ENCODE peak calls at places on chromosomes 1 and 21, in four cellular contexts. D is AG04450; G is fibroblast of mammary gland; W is naive thymus-derived CD4-positive, alpha-beta T cell. F is an unnamed sample.

GRCh38 chr1:116751626-116752025 is 2.6 kb upstream of the CD2 start:
- DNase-seq in W (no peak), D (no peak), G (no peak), F (no peak)

GRCh38 chr1:239016337-239016736 is 370.0 kb upstream of the CHRM3 start:
- DNase-seq in D (no peak), W (no peak), G (no peak), F (no peak)

GRCh38 chr1:202306535-202307345 is 35.0 kb downstream of the UBE2T start:
- DNase-seq in D (no peak), W (no peak), G (no peak), F (no peak)

GRCh38 chr1:239976130-239976968 is 115.3 kb upstream of the FMN2 start:
- DNase-seq in D (peak; percentile 13), G (peak; percentile 67), W (no peak), F (peak; percentile 45)

GRCh38 chr21:30146558-30147282 is 19.9 kb downstream of the CLDN17 start:
- DNase-seq in G (no peak), W (no peak), D (no peak), F (peak; percentile 93)

GRCh38 chr21:14531927-14532326 is 14.2 kb downstream of the SAMSN1 start:
- DNase-seq in D (no peak), W (no peak), G (no peak), F (no peak)

GRCh38 chr1:98677288-98677687 is 15.8 kb downstream of the SNX7 start:
- DNase-seq in G (peak; percentile 94), W (no peak), D (peak; percentile 52), F (peak; percentile 97)

GRCh38 chr1:70779571-70779970 is 268.0 kb downstream of the PTGER3 start:
- DNase-seq in W (no peak), D (no peak), G (peak; percentile 94), F (no peak)

GRCh38 chr1:41241748-41242644 is at the start of gene SCMH1:
- DNase-seq in W (peak; percentile 52), G (peak; percentile 12), D (no peak), F (no peak)

GRCh38 chr1:247386695-247387094 is 29.3 kb upstream of the NLRP3 start:
- DNase-seq in D (peak; percentile 36), G (peak; percentile 68), W (no peak), F (peak; percentile 60)

GRCh38 chr1:235721982-235722381 is 72.4 kb upstream of the GNG4 start:
- DNase-seq in D (no peak), W (no peak), G (no peak), F (no peak)

GRCh38 chr1:46991083-46991923 is 32.2 kb upstream of the CYP4X1 start:
- DNase-seq in G (peak; percentile 0), D (no peak), W (no peak), F (peak; percentile 38)

GRCh38 chr1:44049839-44050238 is 18.6 kb upstream of the SLC6A9 start:
- DNase-seq in W (no peak), G (peak; percentile 96), D (peak; percentile 82), F (peak; percentile 91)

GRCh38 chr1:192872010-192872409 is 63.2 kb downstream of the RGS2 start:
- DNase-seq in W (no peak), G (no peak), D (no peak), F (no peak)

GRCh38 chr1:7589774-7590425 is 181.2 kb upstream of the VAMP3 start:
- DNase-seq in D (no peak), W (no peak), G (no peak), F (no peak)

GRCh38 chr1:7587108-7587507 is 184.0 kb upstream of the VAMP3 start:
- DNase-seq in W (no peak), G (no peak), D (no peak), F (no peak)

GRCh38 chr1:215055281-215055935 is 27.1 kb upstream of the KCNK2 start:
- DNase-seq in D (no peak), G (peak; percentile 23), W (no peak), F (peak; percentile 20)

GRCh38 chr1:214859647-214860046 is 222.9 kb upstream of the KCNK2 start:
- DNase-seq in W (no peak), D (no peak), G (no peak), F (no peak)

GRCh38 chr1:168079761-168080160 is 57.0 kb downstream of the GPR161 start:
- DNase-seq in D (no peak), W (no peak), G (peak; percentile 66), F (peak; percentile 59)

GRCh38 chr1:217713223-217713622 is 82.1 kb downstream of the SPATA17 start:
- DNase-seq in D (no peak), W (no peak), G (peak; percentile 29), F (peak; percentile 60)

GRCh38 chr1:185499986-185500626 is 183.1 kb upstream of the IVNS1ABP start:
- DNase-seq in G (peak; percentile 93), D (peak; percentile 74), W (no peak), F (peak; percentile 89)

GRCh38 chr1:236568285-236568894 is 35.9 kb downstream of the HEATR1 start:
- DNase-seq in W (no peak), G (no peak), D (no peak), F (peak; percentile 36)

GRCh38 chr1:235502601-235503332 is 1.5 kb downstream of the B3GALNT2 start:
- DNase-seq in G (peak; percentile 47), D (peak; percentile 27), W (no peak), F (peak; percentile 47)

GRCh38 chr1:8629241-8630091 is 188.0 kb downstream of the RERE start:
- DNase-seq in W (no peak), G (peak; percentile 45), D (peak; percentile 29), F (no peak)

GRCh38 chr1:2874207-2875165 is 73.0 kb upstream of the TTC34 start:
- DNase-seq in W (no peak), G (no peak), D (no peak), F (no peak)

GRCh38 chr1:24304763-24305162 is 14.4 kb upstream of the GRHL3 start:
- DNase-seq in W (no peak), G (no peak), D (no peak), F (no peak)

GRCh38 chr1:24311234-24311633 is 7.9 kb upstream of the GRHL3 start:
- DNase-seq in G (no peak), W (no peak), D (no peak), F (no peak)

GRCh38 chr1:24309762-24310485 is 9.2 kb upstream of the GRHL3 start:
- DNase-seq in G (peak; percentile 38), D (no peak), W (no peak), F (peak; percentile 95)

GRCh38 chr1:24311731-24312130 is 7.4 kb upstream of the GRHL3 start:
- DNase-seq in W (no peak), G (no peak), D (no peak), F (no peak)

DNA sequence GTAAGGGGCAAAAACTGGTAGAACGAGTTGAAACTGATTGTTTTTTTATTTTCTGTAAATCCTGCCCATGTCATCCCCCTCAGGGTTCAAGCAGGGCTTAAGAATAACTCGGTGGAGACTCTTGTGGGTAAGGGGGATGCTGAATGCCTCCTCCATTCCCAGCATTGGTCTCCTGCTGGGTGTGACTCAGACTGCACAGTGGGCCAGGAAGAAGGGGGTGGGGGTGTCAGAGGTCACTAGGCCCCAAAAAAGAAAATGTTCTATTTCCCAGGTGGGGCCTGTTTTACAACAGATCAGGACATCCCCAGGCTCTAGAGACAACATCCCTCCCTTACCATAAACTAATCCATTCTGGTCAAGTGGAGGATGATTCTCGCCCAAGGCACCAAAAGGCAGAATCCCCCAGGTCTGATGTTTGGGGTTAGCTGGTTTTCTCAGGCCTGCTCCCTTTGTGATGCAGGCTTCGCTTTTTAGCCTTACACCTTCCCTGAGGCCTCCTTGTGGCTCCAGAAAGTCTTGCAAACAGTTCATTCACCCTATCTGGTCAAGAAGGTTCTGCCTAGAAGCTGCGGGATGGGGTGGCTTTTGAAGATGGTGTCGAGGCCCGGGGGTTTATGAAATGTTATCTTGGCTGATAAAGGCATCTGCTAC is 10.7 kb upstream of the GRHL3 start:
- DNase-seq in G (peak; percentile 32), W (no peak), D (no peak), F (no peak)
- H3K4me3 ChIP-seq in G (no peak overlapping the region), W (no peak overlapping the region), D (no peak overlapping the region), F (no peak overlapping the region)

GRCh38 chr21:45356653-45357435 is 48.1 kb upstream of the COL18A1 start:
- DNase-seq in W (no peak), G (no peak), D (no peak), F (no peak)

GRCh38 chr21:45354970-45355369 is 50.0 kb upstream of the COL18A1 start:
- DNase-seq in D (no peak), W (no peak), G (no peak), F (no peak)

GRCh38 chr21:45357436-45358260 is 47.3 kb upstream of the COL18A1 start:
- DNase-seq in W (no peak), D (no peak), G (peak; percentile 49), F (no peak)

GRCh38 chr21:45355573-45355972 is 49.4 kb upstream of the COL18A1 start:
- DNase-seq in D (no peak), G (no peak), W (no peak), F (no peak)

DNA sequence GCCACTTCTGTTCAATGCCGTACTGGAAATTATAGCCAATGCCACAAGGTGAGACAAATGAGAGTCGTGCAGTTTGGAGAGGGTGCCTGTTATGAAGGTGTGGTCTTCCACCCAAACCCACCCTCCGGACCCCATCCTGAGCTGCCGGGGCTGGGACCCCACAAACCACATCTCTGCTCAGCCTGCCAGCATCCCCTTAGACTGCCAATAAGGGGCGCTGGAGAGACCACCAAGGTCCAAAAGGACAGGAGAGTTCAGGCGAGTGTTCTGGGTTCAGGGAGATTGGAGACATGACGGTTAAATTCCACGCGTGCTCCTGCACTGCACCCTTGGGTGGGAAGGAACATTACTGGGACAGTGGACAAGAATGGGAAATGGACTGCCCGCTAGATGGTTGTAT is 48.7 kb upstream of the COL18A1 start:
- DNase-seq in D (no peak), W (no peak), G (no peak), F (no peak)
- H3K4me3 ChIP-seq in D (no peak overlapping the region), W (no peak overlapping the region), G (no peak overlapping the region), F (no peak overlapping the region)

DNA sequence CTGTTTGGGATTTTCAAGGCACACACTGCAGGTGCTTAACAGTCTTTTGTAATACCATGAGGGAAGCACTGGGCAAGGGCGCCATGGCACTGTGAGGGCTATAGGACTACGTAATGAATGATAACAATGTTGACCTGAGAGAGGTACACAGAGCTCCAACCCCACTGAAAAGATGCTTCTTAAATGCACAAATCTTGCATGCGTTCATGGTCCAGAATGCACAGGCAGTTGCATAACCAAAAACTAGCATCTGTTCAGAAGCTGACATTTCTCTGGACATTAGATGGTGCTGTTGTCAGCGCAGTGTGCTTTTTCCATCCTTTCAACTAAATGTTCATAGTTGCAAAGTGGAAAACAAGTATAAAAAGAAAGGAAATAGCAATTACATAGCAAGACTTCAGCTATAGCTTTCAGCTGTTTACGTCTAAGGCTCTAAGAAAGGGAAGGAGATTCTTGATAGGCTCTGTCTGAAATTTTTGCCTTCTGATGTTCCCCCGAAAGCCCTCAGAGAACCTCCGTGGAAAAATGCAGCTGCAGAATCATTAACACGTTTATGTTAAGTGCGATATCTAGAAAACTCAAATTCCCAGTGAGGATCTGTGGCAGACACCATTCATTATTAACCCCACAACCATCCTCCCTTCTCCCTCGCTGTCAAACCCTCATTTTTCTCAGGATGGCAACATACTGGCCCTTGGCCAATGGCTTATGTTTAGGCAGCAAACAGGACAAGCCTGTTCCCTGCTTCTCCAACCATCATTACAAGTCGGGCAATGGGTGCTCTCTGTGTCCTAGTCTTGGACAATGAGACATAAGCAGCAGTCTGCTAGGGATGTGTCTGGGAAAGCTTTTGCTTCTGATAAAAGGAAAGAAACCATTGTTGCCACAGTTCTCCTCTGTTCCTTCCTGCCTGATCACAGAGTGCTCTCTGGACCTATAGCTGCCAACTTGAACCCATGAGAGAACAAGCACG is 8.2 kb upstream of the TARBP1 start:
- DNase-seq in W (peak; percentile 17), G (peak; percentile 87), D (peak; percentile 77), F (peak; percentile 76)
- H3K4me3 ChIP-seq in W (no peak overlapping the region), G (no peak overlapping the region), D (no peak overlapping the region), F (no peak overlapping the region)

DNA sequence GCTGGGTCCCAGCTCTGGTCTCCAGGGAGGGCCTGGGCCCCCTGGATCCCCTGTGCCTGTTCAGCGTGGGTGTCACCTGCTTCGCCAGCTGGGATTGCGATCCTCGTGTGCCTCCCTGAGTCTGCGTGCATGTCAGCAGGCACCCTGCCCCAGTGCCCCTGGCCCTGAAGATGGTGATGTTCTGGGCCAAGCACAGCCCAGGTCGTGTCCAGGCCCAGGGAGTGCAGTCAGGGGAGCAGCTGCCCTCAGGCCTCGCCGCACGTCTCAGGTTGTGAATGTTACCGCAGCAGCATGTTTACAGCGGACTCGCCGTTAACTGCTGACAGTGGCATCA is 63.9 kb upstream of the DIP2A start:
- DNase-seq in W (no peak), D (no peak), G (no peak), F (no peak)
- H3K4me3 ChIP-seq in W (no peak overlapping the region), D (no peak overlapping the region), G (no peak overlapping the region), F (no peak overlapping the region)

F was measured in bronchial epithelial cell.